ENCODE peak calls at places on chromosomes 7 and 10, in six cellular contexts. P, U, M, O, E and G are unnamed samples. For H3K4me1 and H3K36me3, the result is how much of the 10 kb centered on the place peaks cover.

GRCh38 chr10:90167174-90168064 is 466.0 kb downstream of the KIF20B start:
- ATAC-seq in P (no peak), E (no peak), U (no peak), O (no peak), M (peak), G (peak)

GRCh38 chr10:85580585-85580984 is 786.0 kb downstream of the GRID1 start:
- ATAC-seq in P (no peak), M (no peak), O (no peak), U (no peak), E (no peak), G (no peak)

GRCh38 chr10:61438141-61438984 is 14.8 kb downstream of the TMEM26 start:
- ATAC-seq in P (no peak), E (no peak), U (no peak), O (no peak), M (peak), G (no peak)

GRCh38 chr7:47651355-47652317 is 69.7 kb upstream of the TNS3 start:
- ATAC-seq in U (no peak), O (no peak), M (peak), P (no peak), E (no peak), G (peak)

GRCh38 chr7:150586778-150587152 is 19.6 kb downstream of the GIMAP4 start:
- ATAC-seq in P (peak), O (no peak), E (peak), U (no peak), M (no peak), G (peak)

GRCh38 chr7:154693646-154694045 is 309.3 kb downstream of the PAXIP1 start:
- ATAC-seq in E (no peak), O (peak), M (no peak), U (no peak), P (no peak), G (no peak)

GRCh38 chr10:94214497-94214896 is 148.2 kb downstream of the NOC3L start:
- ATAC-seq in E (no peak), M (no peak), O (no peak), U (no peak), P (no peak), G (no peak)

GRCh38 chr10:73576178-73576889 is 14.8 kb downstream of the USP54 start:
- ATAC-seq in P (peak), U (no peak), M (peak), O (no peak), E (peak), G (peak)

GRCh38 chr7:34837826-34838225 is 179.8 kb downstream of the NPSR1 start:
- ATAC-seq in P (no peak), O (no peak), M (no peak), U (peak), E (no peak), G (no peak)

GRCh38 chr10:68175954-68176353 is 56.0 kb downstream of the ATOH7 start:
- ATAC-seq in U (no peak), P (no peak), M (no peak), E (no peak), O (no peak), G (no peak)

GRCh38 chr7:44087914-44088838 is 5.8 kb upstream of the POLM start:
- ATAC-seq in O (peak), M (peak), U (no peak), P (peak), E (peak), G (peak)

GRCh38 chr10:31906039-31906438 is 22.6 kb downstream of the ARHGAP12 start:
- ATAC-seq in M (peak), P (no peak), E (no peak), O (no peak), U (no peak), G (no peak)

GRCh38 chr10:6211341-6212265 is 8.9 kb downstream of the PFKFB3 start:
- ATAC-seq in U (no peak), E (peak), P (peak), M (no peak), O (no peak), G (peak)

GRCh38 chr10:131822694-131823245 is 78.0 kb upstream of the PPP2R2D start:
- ATAC-seq in P (no peak), U (no peak), O (no peak), E (no peak), M (no peak), G (no peak)

GRCh38 chr7:157033483-157034473 is 23.3 kb upstream of the MNX1 start:
- ATAC-seq in U (no peak), O (peak), M (no peak), E (no peak), P (no peak), G (no peak)

GRCh38 chr10:79132681-79133381 is 64.1 kb downstream of the ZMIZ1 start:
- ATAC-seq in O (no peak), E (no peak), P (no peak), M (no peak), U (no peak), G (no peak)

GRCh38 chr7:40263752-40264390 is 129.1 kb downstream of the SUGCT start:
- ATAC-seq in U (no peak), P (no peak), O (peak), M (no peak), E (no peak), G (no peak)

GRCh38 chr10:62599161-62599560 is 205.4 kb upstream of the ADO start:
- ATAC-seq in E (no peak), P (no peak), M (no peak), U (no peak), O (no peak), G (no peak)

GRCh38 chr7:126803060-126803665 is 449.6 kb downstream of the GRM8 start:
- ATAC-seq in O (peak), M (peak), U (peak), P (peak), E (peak), G (no peak)

GRCh38 chr7:117859246-117859812 is 13.9 kb downstream of the CTTNBP2 start:
- ATAC-seq in P (no peak), U (no peak), M (no peak), O (no peak), E (no peak), G (no peak)

GRCh38 chr7:42993038-42993437 is 60.9 kb downstream of the MRPL32 start:
- ATAC-seq in E (no peak), O (peak), M (no peak), P (no peak), U (no peak), G (no peak)

GRCh38 chr10:5070648-5071410 is 23.4 kb upstream of the AKR1C3 start:
- ATAC-seq in M (peak), O (peak), U (no peak), E (no peak), P (peak), G (no peak)

GRCh38 chr10:56057860-56058259 is 303.2 kb downstream of the ZWINT start:
- ATAC-seq in P (no peak), O (no peak), M (no peak), U (no peak), E (no peak), G (no peak)

GRCh38 chr7:683526-684205 is 42.8 kb upstream of the DNAAF5 start:
- ATAC-seq in U (no peak), P (no peak), M (no peak), E (no peak), O (no peak), G (no peak)

GRCh38 chr10:124013916-124014315 is 79.5 kb downstream of the CHST15 start:
- ATAC-seq in M (no peak), P (no peak), E (no peak), U (no peak), O (no peak), G (no peak)

GRCh38 chr10:124012583-124012982 is 80.8 kb downstream of the CHST15 start:
- ATAC-seq in M (no peak), E (no peak), U (no peak), O (no peak), P (no peak), G (no peak)

GRCh38 chr10:124012066-124012465 is 81.3 kb downstream of the CHST15 start:
- ATAC-seq in M (no peak), U (no peak), E (no peak), O (no peak), P (no peak), G (no peak)

GRCh38 chr10:124011464-124011863 is 81.9 kb downstream of the CHST15 start:
- ATAC-seq in O (no peak), U (no peak), P (no peak), E (no peak), M (no peak), G (no peak)

GRCh38 chr10:124012991-124013390 is 80.4 kb downstream of the CHST15 start:
- ATAC-seq in O (no peak), P (no peak), E (no peak), U (no peak), M (no peak), G (no peak)
- H3K4me1 ChIP-seq in O (under half), P (under half), E (under half), U (under half), M (under half), G (under half)

GRCh38 chr7:38905026-38905759 is 3.8 kb downstream of the VPS41 start:
- ATAC-seq in E (no peak), P (no peak), O (no peak), U (no peak), M (peak), G (no peak)
- TF ChIP-seq POLR2A in E (no peak), P (no peak), O (no peak), U (no peak), M (no peak), G (no peak)

GRCh38 chr10:76727009-76727408 is 910.6 kb downstream of the KCNMA1 start:
- ATAC-seq in U (no peak), E (no peak), P (no peak), M (no peak), O (no peak), G (no peak)
- H3K36me3 ChIP-seq in U (under half), E (under half), P (under half), M (under half), O (under half), G (under half)

GRCh38 chr10:29691564-29692064 is 56.8 kb upstream of the SVIL start:
- ATAC-seq in U (no peak), M (no peak), P (no peak), O (no peak), E (peak), G (no peak)
- H3K4me1 ChIP-seq in U (under half), M (under half), P (under half), O (under half), E (under half), G (half or more)